ENCODE peak calls at places on chromosomes 5 and 9, in ten cellular contexts. T is fibroblast of lung, R is fibroblast of mammary gland, H is endothelial cell, K is Calu3, D is WTC11, X is osteocyte, L is breast epithelium, E is GM20000, W is mammary epithelial cell. F is an unnamed sample.

GRCh38 chr9:134341306-134341705 is 15.1 kb downstream of the RXRA start:
- DNase-seq in X (no peak), D (no peak), H (no peak), K (no peak), L (no peak), W (no peak), E (no peak), R (no peak), T (no peak), F (no peak)

GRCh38 chr5:147911427-147911826 is 5.1 kb upstream of the C5orf46 start:
- DNase-seq in R (no peak), E (no peak), D (no peak), X (no peak), L (peak), T (no peak), K (no peak), W (no peak), H (no peak), F (no peak)

GRCh38 chr5:83364322-83365299 is 106.9 kb upstream of the VCAN start:
- DNase-seq in E (peak), X (no peak), H (no peak), R (peak), T (no peak), L (no peak), K (no peak), W (no peak), D (no peak), F (no peak)

GRCh38 chr5:143019614-143020515 is 249.7 kb downstream of the ARHGAP26 start:
- DNase-seq in T (no peak), H (no peak), R (no peak), W (no peak), X (no peak), E (peak), K (no peak), L (no peak), D (no peak), F (no peak)

GRCh38 chr5:32843532-32843895 is 132.4 kb downstream of the NPR3 start:
- DNase-seq in L (no peak), R (no peak), H (no peak), W (no peak), T (no peak), E (no peak), D (no peak), X (no peak), K (no peak), F (no peak)

GRCh38 chr9:15480028-15480427 is 30.7 kb downstream of the PSIP1 start:
- DNase-seq in E (no peak), R (no peak), D (no peak), K (no peak), W (no peak), X (no peak), T (no peak), H (no peak), L (no peak), F (no peak)

GRCh38 chr9:4514252-4515128 is 24.2 kb downstream of the SLC1A1 start:
- DNase-seq in H (no peak), L (no peak), E (no peak), W (no peak), K (no peak), R (no peak), T (no peak), D (peak), X (no peak), F (no peak)

GRCh38 chr5:95617057-95617456 is 2.8 kb upstream of the GPR150 start:
- DNase-seq in D (no peak), L (no peak), W (peak), E (peak), X (no peak), R (peak), K (no peak), H (no peak), T (peak), F (no peak)

GRCh38 chr9:129990269-129991005 is 52.6 kb downstream of the FNBP1 start:
- DNase-seq in W (no peak), X (no peak), R (no peak), T (no peak), D (no peak), E (no peak), K (no peak), L (no peak), H (no peak), F (no peak)

GRCh38 chr5:180785151-180785781 is 17.3 kb downstream of the MGAT1 start:
- DNase-seq in E (no peak), X (peak), K (no peak), W (no peak), T (peak), D (peak), H (no peak), R (peak), L (no peak), F (no peak)

GRCh38 chr5:181047921-181048320 is 7.9 kb downstream of the BTNL9 start:
- DNase-seq in R (no peak), K (no peak), E (no peak), X (peak), T (no peak), D (no peak), L (no peak), W (no peak), H (no peak), F (no peak)

GRCh38 chr5:8094304-8094703 is 225.4 kb downstream of the MTRR start:
- DNase-seq in T (no peak), X (no peak), H (no peak), L (no peak), R (no peak), K (no peak), W (no peak), E (no peak), D (no peak), F (no peak)

GRCh38 chr5:64502181-64502580 is 3.6 kb upstream of the RGS7BP start:
- DNase-seq in K (no peak), L (no peak), D (no peak), R (no peak), W (no peak), T (no peak), E (no peak), H (no peak), X (no peak), F (no peak)

GRCh38 chr9:35341585-35341984 is 148.3 kb upstream of the RUSC2 start:
- DNase-seq in D (peak), L (no peak), X (no peak), H (no peak), K (no peak), W (no peak), T (peak), R (peak), E (no peak), F (no peak)

GRCh38 chr5:41728281-41728680 is 141.9 kb downstream of the OXCT1 start:
- DNase-seq in T (no peak), W (peak), L (no peak), H (no peak), X (no peak), E (no peak), R (no peak), K (no peak), D (no peak), F (no peak)

GRCh38 chr5:41721521-41721920 is 148.7 kb downstream of the OXCT1 start:
- DNase-seq in W (no peak), T (no peak), K (no peak), D (no peak), X (no peak), E (no peak), R (no peak), H (no peak), L (no peak), F (no peak)

GRCh38 chr5:41722359-41722950 is 147.8 kb downstream of the OXCT1 start:
- DNase-seq in E (no peak), W (no peak), R (peak), D (peak), L (no peak), H (no peak), T (peak), K (no peak), X (no peak), F (no peak)
- TF ChIP-seq CTCF in E (no peak), W (peak), R (peak), D (no peak), L (no peak), H (no peak), T (peak), K (no peak), X (peak), F (no peak)

DNA sequence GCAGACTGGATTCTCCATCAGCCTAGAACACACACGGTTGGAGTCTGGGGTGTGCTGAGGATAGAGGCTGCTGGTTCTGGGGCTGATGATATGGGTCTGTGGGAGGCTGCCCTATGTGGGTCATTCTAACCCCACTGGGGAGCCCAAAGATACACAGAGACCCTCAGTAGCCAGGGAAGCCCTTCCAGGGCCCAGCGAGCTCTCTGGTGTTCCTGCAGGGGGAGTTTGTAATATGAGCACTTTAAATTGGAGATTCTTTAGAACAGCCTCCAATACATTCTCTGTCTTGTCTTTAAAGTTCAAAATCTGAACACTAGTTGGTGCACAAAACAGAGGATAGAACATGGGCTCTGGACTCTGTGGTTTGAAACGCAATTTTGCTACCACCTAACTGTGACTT is 2.4 kb downstream of the ACTL7A start:
- DNase-seq in D (no peak), E (no peak), K (no peak), X (no peak), L (no peak), T (no peak), H (no peak), R (no peak), W (no peak), F (no peak)
- TF ChIP-seq CTCF in D (no peak), E (no peak), K (no peak), X (no peak), L (no peak), T (no peak), H (no peak), R (no peak), W (no peak), F (no peak)

DNA sequence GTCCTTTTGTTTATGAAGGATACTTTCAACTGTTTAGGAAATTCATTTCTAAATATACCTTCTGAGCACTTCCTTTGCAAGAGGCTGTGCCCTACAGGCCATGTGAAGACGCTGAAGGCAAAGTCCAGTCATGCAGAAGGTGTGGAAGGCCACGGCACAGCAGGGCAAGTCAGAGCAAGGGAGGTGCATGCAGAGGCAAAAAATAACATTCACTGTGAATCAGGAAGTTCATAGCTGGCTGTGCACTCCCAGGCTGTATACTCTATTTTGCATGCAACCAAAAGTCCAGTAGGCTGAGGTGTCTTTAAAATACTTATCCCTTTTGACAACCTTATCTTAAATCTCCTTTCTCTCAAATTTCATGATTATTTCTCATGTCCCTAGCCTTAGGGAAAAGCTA is 50.3 kb downstream of the GNAQ start:
- DNase-seq in R (peak), H (no peak), E (no peak), L (no peak), T (peak), K (peak), D (no peak), X (no peak), W (peak), F (no peak)
- TF ChIP-seq CTCF in R (no peak), H (no peak), E (no peak), L (no peak), T (no peak), K (no peak), D (no peak), X (no peak), W (peak), F (no peak)

GRCh38 chr5:135980650-135981049 is 25.9 kb upstream of the LECT2 start:
- DNase-seq in E (no peak), H (no peak), R (peak), W (no peak), D (no peak), K (no peak), X (no peak), L (no peak), T (no peak), F (no peak)
- TF ChIP-seq CTCF in E (no peak), H (no peak), R (no peak), W (no peak), D (no peak), K (no peak), X (no peak), L (no peak), T (no peak), F (no peak)

DNA sequence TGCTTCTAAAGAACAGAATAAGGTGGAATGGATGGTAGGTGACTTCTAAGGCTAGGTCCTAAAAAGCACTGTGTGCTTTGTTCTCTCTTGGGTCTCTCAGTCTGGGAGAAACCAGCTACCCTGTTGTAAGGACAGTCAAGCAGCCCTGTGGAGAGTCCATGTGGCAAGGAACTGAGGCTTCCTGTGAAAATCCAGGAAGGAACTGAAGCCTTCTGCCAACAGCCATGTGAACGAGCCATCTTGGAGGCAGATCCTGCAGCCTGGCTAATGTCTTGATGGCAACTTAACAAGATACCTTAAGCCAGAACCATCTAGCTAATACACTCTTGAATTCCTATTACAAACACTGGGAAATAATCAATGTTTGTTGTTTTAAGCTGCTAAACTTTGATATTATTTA is 100.1 kb upstream of the PCA3 start:
- DNase-seq in D (no peak), K (no peak), H (no peak), W (no peak), E (no peak), X (no peak), T (no peak), R (no peak), L (no peak), F (no peak)
- TF ChIP-seq CTCF in D (no peak), K (no peak), H (no peak), W (no peak), E (no peak), X (no peak), T (no peak), R (no peak), L (no peak), F (no peak)

DNA sequence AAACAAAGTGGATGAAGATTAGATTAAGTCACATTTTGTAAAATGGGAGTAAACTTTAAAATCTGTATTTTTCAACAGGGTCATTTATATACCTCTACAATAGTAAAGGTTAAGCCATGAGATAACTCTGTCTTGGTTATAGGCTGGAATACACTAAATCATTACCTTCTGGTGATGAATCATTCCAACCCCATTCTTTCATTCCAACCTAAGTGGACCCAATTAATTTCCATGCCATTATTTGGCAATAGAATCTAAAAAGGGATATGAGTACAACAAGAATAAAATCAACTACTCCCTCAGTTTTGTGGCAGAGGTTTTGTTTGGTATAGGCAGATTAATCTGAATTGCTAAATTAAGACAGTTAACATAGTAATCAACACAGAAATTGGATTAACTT is 54.3 kb downstream of the ELAVL2 start:
- DNase-seq in X (no peak), T (peak), D (no peak), W (peak), K (no peak), E (no peak), L (no peak), R (no peak), H (no peak), F (no peak)
- TF ChIP-seq CTCF in X (no peak), T (no peak), D (no peak), W (no peak), K (no peak), E (no peak), L (no peak), R (no peak), H (no peak), F (no peak)

F was measured in natural killer cell.